ENCODE peak calls at places on chromosomes 6 and 20, in four cellular contexts. C is breast epithelium, U is NB4, G is testis. O is an unnamed sample.

GRCh38 chr6:39451831-39452230 is 129.3 kb upstream of the KCNK16 start:
- DNase-seq in G (no peak), C (no peak), U (peak), O (no peak)

GRCh38 chr6:134532694-134533624 is 215.0 kb upstream of the SGK1 start:
- DNase-seq in G (no peak), C (no peak), U (no peak), O (no peak)

GRCh38 chr6:159756508-159756907 is 5.3 kb upstream of the ACAT2 start:
- DNase-seq in C (no peak), U (no peak), G (no peak), O (no peak)

GRCh38 chr20:25389381-25389857 is 1.2 kb downstream of the ABHD12 start:
- DNase-seq in G (no peak), C (no peak), U (no peak), O (no peak)

GRCh38 chr6:11766056-11766455 is 12.5 kb downstream of the ADTRP start:
- DNase-seq in G (no peak), C (no peak), U (no peak), O (no peak)

GRCh38 chr6:124040655-124041054 is 237.0 kb downstream of the NKAIN2 start:
- DNase-seq in C (no peak), G (no peak), U (peak), O (no peak)

GRCh38 chr20:34907616-34908469 is 31.4 kb downstream of the ACSS2 start:
- DNase-seq in U (no peak), C (peak), G (peak), O (peak)

GRCh38 chr6:56246544-56246940 is 838 bp downstream of the COL21A1 start:
- DNase-seq in U (no peak), C (no peak), G (no peak), O (no peak)

GRCh38 chr6:131917318-131917717 is 33.9 kb downstream of the CCN2 start:
- DNase-seq in G (no peak), U (peak), C (no peak), O (no peak)

GRCh38 chr20:11847827-11848226 is 69.9 kb upstream of the BTBD3 start:
- DNase-seq in C (no peak), G (no peak), U (no peak), O (no peak)

GRCh38 chr6:130033999-130034814 is 15.8 kb downstream of the L3MBTL3 start:
- DNase-seq in U (no peak), C (no peak), G (peak), O (no peak)

GRCh38 chr20:33312583-33312982 is 29.6 kb downstream of the BPIFB1 start:
- DNase-seq in G (no peak), U (no peak), C (no peak), O (no peak)

GRCh38 chr20:62059926-62060630 is 5.6 kb downstream of the TAF4 start:
- DNase-seq in G (peak), U (no peak), C (no peak), O (peak)

GRCh38 chr6:20655317-20655716 is 121.1 kb downstream of the CDKAL1 start:
- DNase-seq in U (no peak), G (no peak), C (no peak), O (no peak)

GRCh38 chr6:41294463-41294862 is 8.0 kb upstream of the TREM1 start:
- DNase-seq in G (no peak), C (no peak), U (no peak), O (no peak)

GRCh38 chr6:11727995-11728961 is 50.3 kb downstream of the ADTRP start:
- DNase-seq in G (no peak), C (no peak), U (peak), O (no peak)

GRCh38 chr20:8223096-8223870 is 91.2 kb downstream of the PLCB1 start:
- DNase-seq in U (no peak), C (no peak), G (no peak), O (no peak)

GRCh38 chr20:4283011-4283410 is 267.7 kb upstream of the RNF24 start:
- DNase-seq in G (no peak), U (no peak), C (no peak), O (no peak)

GRCh38 chr6:118581489-118581959 is 33.4 kb downstream of the PLN start:
- DNase-seq in G (no peak), C (no peak), U (peak), O (no peak)

GRCh38 chr6:7868926-7869325 is 41.7 kb downstream of the TXNDC5 start:
- DNase-seq in C (no peak), G (no peak), U (no peak), O (peak)

GRCh38 chr6:168336967-168337366 is 17.4 kb upstream of the DACT2 start:
- DNase-seq in U (no peak), C (no peak), G (no peak), O (no peak)

DNA sequence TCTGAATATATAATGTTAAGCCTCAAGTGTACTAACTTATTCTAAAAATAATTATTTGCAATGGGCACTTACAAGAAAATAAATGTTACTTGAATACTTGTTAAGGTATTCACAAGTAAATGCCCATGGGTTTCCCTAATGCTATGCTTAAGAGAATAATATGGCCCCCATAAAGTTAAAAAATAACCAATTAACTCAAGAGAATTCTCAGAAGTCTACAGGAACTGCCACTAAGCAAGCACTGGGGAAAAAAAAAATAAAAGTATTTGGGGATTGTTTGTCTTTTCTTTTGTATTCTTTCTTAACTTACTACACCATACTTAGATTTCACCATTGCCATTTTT is 44.8 kb downstream of the DCDC2 start:
- DNase-seq in G (no peak), C (no peak), U (no peak), O (no peak)
- TF ChIP-seq POLR2A in G (no peak), C (no peak), U (no peak), O (no peak)

GRCh38 chr6:17501982-17502704 is 98.0 kb upstream of the FAM8A1 start:
- DNase-seq in U (no peak), C (no peak), G (no peak), O (no peak)
- TF ChIP-seq POLR2A in U (no peak), C (no peak), G (no peak), O (no peak)

GRCh38 chr6:36110863-36111262 is 19.4 kb upstream of the MAPK13 start:
- DNase-seq in U (no peak), G (no peak), C (no peak), O (no peak)

GRCh38 chr6:36113049-36113448 is 17.3 kb upstream of the MAPK13 start:
- DNase-seq in C (no peak), U (no peak), G (no peak), O (no peak)

GRCh38 chr6:36110053-36110452 is 20.3 kb upstream of the MAPK13 start:
- DNase-seq in G (no peak), U (no peak), C (no peak), O (no peak)

GRCh38 chr6:36111526-36111925 is 18.8 kb upstream of the MAPK13 start:
- DNase-seq in U (no peak), G (no peak), C (no peak), O (no peak)

DNA sequence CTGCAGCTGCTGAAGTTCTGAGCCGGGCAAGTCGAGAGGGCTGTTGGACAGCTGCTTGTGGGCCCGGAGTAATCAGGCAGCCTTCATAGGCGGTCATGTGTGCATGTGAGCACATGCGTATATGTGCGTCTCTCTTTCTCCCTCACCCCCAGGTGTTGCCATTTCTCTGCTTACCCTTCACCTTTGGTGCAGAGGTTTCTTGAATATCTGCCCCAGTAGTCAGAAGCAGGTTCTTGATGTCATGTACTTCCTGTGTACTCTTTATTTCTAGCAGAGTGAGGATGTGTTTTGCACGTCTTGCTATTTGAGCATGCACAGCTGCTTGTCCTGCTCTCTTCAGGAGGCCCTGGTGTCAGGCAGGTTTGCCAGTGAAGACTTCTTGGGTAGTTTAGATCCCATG is 21.2 kb upstream of the MAPK13 start:
- DNase-seq in G (no peak), C (no peak), U (no peak), O (no peak)
- TF ChIP-seq POLR2A in G (no peak), C (no peak), U (no peak), O (no peak)

GRCh38 chr6:138545621-138545980 is 46.3 kb upstream of the NHSL1 start:
- DNase-seq in U (no peak), G (peak), C (no peak), O (peak)
- TF ChIP-seq POLR2A in U (no peak), G (no peak), C (no peak), O (peak)

GRCh38 chr20:58236612-58237317 is 8.3 kb upstream of the ANKRD60 start:
- DNase-seq in G (peak), C (peak), U (peak), O (peak)

GRCh38 chr20:58235010-58235409 is 6.6 kb upstream of the ANKRD60 start:
- DNase-seq in C (no peak), U (no peak), G (no peak), O (no peak)

GRCh38 chr20:58239216-58239615 is 10.8 kb upstream of the ANKRD60 start:
- DNase-seq in C (no peak), G (no peak), U (no peak), O (no peak)

GRCh38 chr20:58238490-58238889 is 10.0 kb upstream of the ANKRD60 start:
- DNase-seq in U (no peak), C (no peak), G (no peak), O (peak)

GRCh38 chr20:58237318-58238182 is 9.1 kb upstream of the ANKRD60 start:
- DNase-seq in U (no peak), C (no peak), G (no peak), O (no peak)
- TF ChIP-seq POLR2A in U (no peak), C (no peak), G (no peak), O (no peak)

DNA sequence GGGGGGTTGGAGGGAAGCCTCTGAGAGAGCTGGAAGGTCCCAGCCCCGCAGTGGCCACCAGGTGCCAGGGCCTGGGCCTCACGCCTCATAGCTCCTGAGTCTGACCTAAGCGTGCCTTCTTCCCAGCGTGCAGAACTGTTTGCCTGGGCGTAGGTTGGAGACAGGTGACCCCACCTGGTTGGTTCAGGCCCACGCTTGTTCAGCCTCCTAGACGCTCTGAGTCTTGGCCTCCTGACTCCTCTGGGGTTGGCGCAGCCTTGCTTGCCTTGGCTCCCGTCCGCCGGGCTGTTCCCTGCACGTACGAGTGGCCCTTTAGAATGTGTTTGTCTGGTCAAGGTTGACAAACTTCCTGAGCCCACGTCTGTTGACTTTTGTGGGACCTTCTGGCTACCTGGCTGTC is 70.8 kb downstream of the EYA2 start:
- DNase-seq in G (no peak), C (peak), U (no peak), O (no peak)
- TF ChIP-seq POLR2A in G (no peak), C (no peak), U (no peak), O (no peak)

GRCh38 chr6:108848116-108848868 is at the start of gene ARMC2:
- DNase-seq in G (peak), C (peak), U (peak), O (peak)
- TF ChIP-seq POLR2A in G (peak), C (peak), U (peak), O (peak)

O was measured in upper lobe of left lung.